ENCODE peak calls at places on chromosomes 6 and 20, in six cellular contexts. One of them, this sample, is unnamed.

GRCh38 chr6:119119989-119120388 is 41.5 kb upstream of the FAM184A start:
- DNase-seq in mammary epithelial cell: peak; percentile 45
- DNase-seq in adrenal gland: no peak
- DNase-seq in pancreas: no peak
- DNase-seq in upper lobe of right lung: no peak
- DNase-seq in left lung: no peak
- DNase-seq in this sample: peak; percentile 23

GRCh38 chr6:90722648-90723047 is 135.8 kb upstream of the MAP3K7 start:
- DNase-seq in mammary epithelial cell: no peak
- DNase-seq in adrenal gland: no peak
- DNase-seq in pancreas: no peak
- DNase-seq in upper lobe of right lung: no peak
- DNase-seq in left lung: no peak
- DNase-seq in this sample: no peak

GRCh38 chr6:138405816-138406403 is 1.9 kb downstream of the HEBP2 start:
- DNase-seq in mammary epithelial cell: no peak
- DNase-seq in adrenal gland: no peak
- DNase-seq in pancreas: no peak
- DNase-seq in upper lobe of right lung: no peak
- DNase-seq in left lung: no peak
- DNase-seq in this sample: no peak

GRCh38 chr6:44268095-44268628 is 2.1 kb upstream of the TMEM151B start:
- DNase-seq in mammary epithelial cell: peak; percentile 35
- DNase-seq in adrenal gland: no peak
- DNase-seq in pancreas: no peak
- DNase-seq in upper lobe of right lung: no peak
- DNase-seq in left lung: no peak
- DNase-seq in this sample: no peak

GRCh38 chr6:16624631-16625299 is 136.5 kb downstream of the ATXN1 start:
- DNase-seq in mammary epithelial cell: no peak
- DNase-seq in adrenal gland: no peak
- DNase-seq in pancreas: no peak
- DNase-seq in upper lobe of right lung: no peak
- DNase-seq in left lung: no peak
- DNase-seq in this sample: no peak

GRCh38 chr6:150766201-150766997 is 99.1 kb upstream of the MTHFD1L start:
- DNase-seq in mammary epithelial cell: no peak
- DNase-seq in adrenal gland: no peak
- DNase-seq in pancreas: no peak
- DNase-seq in upper lobe of right lung: no peak
- DNase-seq in left lung: no peak
- DNase-seq in this sample: no peak

GRCh38 chr6:118712955-118713354 is 61.6 kb upstream of the CEP85L start:
- DNase-seq in mammary epithelial cell: peak; percentile 79
- DNase-seq in adrenal gland: no peak
- DNase-seq in pancreas: no peak
- DNase-seq in upper lobe of right lung: no peak
- DNase-seq in left lung: no peak
- DNase-seq in this sample: no peak

GRCh38 chr6:100998111-100998510 is 117.0 kb upstream of the ASCC3 start:
- DNase-seq in mammary epithelial cell: peak; percentile 71
- DNase-seq in adrenal gland: no peak
- DNase-seq in pancreas: no peak
- DNase-seq in upper lobe of right lung: no peak
- DNase-seq in left lung: no peak
- DNase-seq in this sample: no peak

GRCh38 chr6:36443951-36444428 is 1.2 kb downstream of the KCTD20 start:
- DNase-seq in mammary epithelial cell: peak; percentile 44
- DNase-seq in adrenal gland: no peak
- DNase-seq in pancreas: no peak
- DNase-seq in upper lobe of right lung: no peak
- DNase-seq in left lung: no peak
- DNase-seq in this sample: no peak

GRCh38 chr20:62885808-62886708 is 24.4 kb upstream of the TCFL5 start:
- DNase-seq in mammary epithelial cell: no peak
- DNase-seq in adrenal gland: no peak
- DNase-seq in pancreas: no peak
- DNase-seq in upper lobe of right lung: no peak
- DNase-seq in left lung: peak; percentile 62
- DNase-seq in this sample: no peak

GRCh38 chr6:159778131-159778530 is 11.3 kb downstream of the TCP1 start:
- DNase-seq in mammary epithelial cell: no peak
- DNase-seq in adrenal gland: no peak
- DNase-seq in pancreas: no peak
- DNase-seq in upper lobe of right lung: no peak
- DNase-seq in left lung: no peak
- DNase-seq in this sample: no peak

GRCh38 chr6:36340671-36341454 is 4.2 kb upstream of the BNIP5 start:
- DNase-seq in mammary epithelial cell: peak; percentile 24
- DNase-seq in adrenal gland: peak; percentile 71
- DNase-seq in pancreas: peak; percentile 78
- DNase-seq in upper lobe of right lung: peak; percentile 90
- DNase-seq in left lung: peak; percentile 95
- DNase-seq in this sample: no peak

GRCh38 chr6:89610149-89610642 is 28.4 kb downstream of the LYRM2 start:
- DNase-seq in mammary epithelial cell: peak; percentile 21
- DNase-seq in adrenal gland: peak; percentile 76
- DNase-seq in pancreas: peak; percentile 66
- DNase-seq in upper lobe of right lung: peak; percentile 86
- DNase-seq in left lung: peak; percentile 91
- DNase-seq in this sample: no peak

GRCh38 chr6:160519603-160520042 is 144.5 kb downstream of the LPA start:
- DNase-seq in mammary epithelial cell: peak; percentile 51
- DNase-seq in adrenal gland: no peak
- DNase-seq in pancreas: no peak
- DNase-seq in upper lobe of right lung: no peak
- DNase-seq in left lung: no peak
- DNase-seq in this sample: no peak

GRCh38 chr6:31351734-31352496 is 5.1 kb downstream of the HLA-B start:
- DNase-seq in mammary epithelial cell: no peak
- DNase-seq in adrenal gland: no peak
- DNase-seq in pancreas: no peak
- DNase-seq in upper lobe of right lung: no peak
- DNase-seq in left lung: no peak
- DNase-seq in this sample: no peak

GRCh38 chr6:47631248-47632196 is 66.9 kb upstream of the ADGRF4 start:
- DNase-seq in mammary epithelial cell: peak; percentile 60
- DNase-seq in adrenal gland: no peak
- DNase-seq in pancreas: no peak
- DNase-seq in upper lobe of right lung: no peak
- DNase-seq in left lung: no peak
- DNase-seq in this sample: no peak

GRCh38 chr20:63543733-63544132 is 3.8 kb downstream of the SRMS start:
- DNase-seq in mammary epithelial cell: no peak
- DNase-seq in adrenal gland: no peak
- DNase-seq in pancreas: no peak
- DNase-seq in upper lobe of right lung: no peak
- DNase-seq in left lung: no peak
- DNase-seq in this sample: no peak

GRCh38 chr6:94584211-94584610 is 993.1 kb upstream of the MANEA start:
- DNase-seq in mammary epithelial cell: no peak
- DNase-seq in adrenal gland: no peak
- DNase-seq in pancreas: no peak
- DNase-seq in upper lobe of right lung: no peak
- DNase-seq in left lung: no peak
- DNase-seq in this sample: no peak

GRCh38 chr6:121971886-121972285 is 427.6 kb upstream of the HSF2 start:
- DNase-seq in mammary epithelial cell: peak; percentile 44
- DNase-seq in adrenal gland: no peak
- DNase-seq in pancreas: no peak
- DNase-seq in upper lobe of right lung: no peak
- DNase-seq in left lung: no peak
- DNase-seq in this sample: peak; percentile 2

GRCh38 chr20:49132995-49133451 is 55.1 kb downstream of the STAU1 start:
- DNase-seq in mammary epithelial cell: peak; percentile 45
- DNase-seq in adrenal gland: peak; percentile 12
- DNase-seq in pancreas: peak; percentile 41
- DNase-seq in upper lobe of right lung: no peak
- DNase-seq in left lung: no peak
- DNase-seq in this sample: peak; percentile 50

GRCh38 chr6:31453259-31453658 is 44.7 kb upstream of the MICB start:
- DNase-seq in mammary epithelial cell: peak; percentile 31
- DNase-seq in adrenal gland: no peak
- DNase-seq in pancreas: no peak
- DNase-seq in upper lobe of right lung: no peak
- DNase-seq in left lung: no peak
- DNase-seq in this sample: no peak

GRCh38 chr6:158131926-158132325 is 36.1 kb downstream of the SERAC1 start:
- DNase-seq in mammary epithelial cell: peak; percentile 21
- DNase-seq in adrenal gland: no peak
- DNase-seq in pancreas: no peak
- DNase-seq in upper lobe of right lung: no peak
- DNase-seq in left lung: no peak
- DNase-seq in this sample: no peak
- TF ChIP-seq CTCF in mammary epithelial cell: peak; percentile 55
- TF ChIP-seq CTCF in adrenal gland: no peak
- TF ChIP-seq CTCF in pancreas: no peak
- TF ChIP-seq CTCF in upper lobe of right lung: peak; percentile 21
- TF ChIP-seq CTCF in left lung: no peak
- TF ChIP-seq CTCF in this sample: peak; percentile 54

DNA sequence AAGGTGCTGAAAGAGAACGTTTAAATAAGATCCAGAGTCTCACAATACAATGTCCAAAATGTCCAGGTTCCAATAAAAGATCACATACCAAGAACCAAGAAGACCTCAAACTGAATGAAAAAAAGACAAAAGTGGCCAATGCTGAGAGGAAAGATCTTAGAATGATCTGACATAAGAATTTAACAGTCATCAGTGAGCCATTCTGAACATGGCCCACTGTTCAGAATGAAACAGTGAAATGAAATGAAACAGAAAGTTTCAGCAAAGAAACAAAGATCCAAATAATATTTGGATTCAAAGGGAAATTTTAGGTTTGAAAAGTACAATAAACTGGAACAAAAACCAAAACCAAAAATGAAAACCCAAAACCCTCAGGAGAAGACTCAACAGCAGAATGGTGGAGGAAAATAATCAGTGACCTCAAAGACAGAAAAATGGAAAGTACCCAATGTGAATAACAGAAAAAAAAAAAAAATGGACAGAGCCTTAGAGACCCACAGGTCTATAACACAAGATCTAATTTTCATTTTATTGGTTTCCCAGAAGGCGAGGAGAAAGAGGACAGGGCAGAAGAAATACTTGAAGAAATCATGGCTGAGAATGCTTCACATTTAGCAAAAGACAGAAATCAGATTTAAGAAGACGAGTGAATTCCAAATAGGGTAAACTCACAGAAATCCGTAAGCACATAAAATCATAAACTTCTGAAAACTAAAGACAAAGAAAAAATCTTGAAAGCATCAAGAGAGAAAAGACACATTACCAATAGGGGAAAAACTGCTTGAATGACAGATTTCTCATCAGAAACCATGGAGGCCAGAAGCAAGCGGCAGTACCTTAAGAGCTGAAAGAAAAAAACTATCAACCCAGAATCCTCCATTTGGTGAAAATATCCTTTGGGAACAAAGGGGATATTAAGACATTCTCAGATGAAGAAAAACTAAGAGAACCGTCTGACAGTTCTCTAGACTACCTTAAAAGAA is 66.3 kb upstream of the EMILIN3 start:
- DNase-seq in mammary epithelial cell: no peak
- DNase-seq in adrenal gland: no peak
- DNase-seq in pancreas: no peak
- DNase-seq in upper lobe of right lung: no peak
- DNase-seq in left lung: no peak
- DNase-seq in this sample: no peak
- H3K27ac ChIP-seq in mammary epithelial cell: no peak overlapping the region
- H3K27ac ChIP-seq in adrenal gland: no peak overlapping the region
- H3K27ac ChIP-seq in pancreas: no peak overlapping the region
- H3K27ac ChIP-seq in upper lobe of right lung: no peak overlapping the region
- H3K27ac ChIP-seq in left lung: no peak overlapping the region
- H3K27ac ChIP-seq in this sample: no peak overlapping the region

GRCh38 chr20:16747291-16747811 is 807 bp upstream of the OTOR start:
- DNase-seq in mammary epithelial cell: no peak
- DNase-seq in adrenal gland: no peak
- DNase-seq in pancreas: no peak
- DNase-seq in upper lobe of right lung: no peak
- DNase-seq in left lung: no peak
- DNase-seq in this sample: no peak
- TF ChIP-seq CTCF in mammary epithelial cell: no peak
- TF ChIP-seq CTCF in adrenal gland: no peak
- TF ChIP-seq CTCF in pancreas: no peak
- TF ChIP-seq CTCF in upper lobe of right lung: peak; percentile 10
- TF ChIP-seq CTCF in left lung: no peak
- TF ChIP-seq CTCF in this sample: no peak

DNA sequence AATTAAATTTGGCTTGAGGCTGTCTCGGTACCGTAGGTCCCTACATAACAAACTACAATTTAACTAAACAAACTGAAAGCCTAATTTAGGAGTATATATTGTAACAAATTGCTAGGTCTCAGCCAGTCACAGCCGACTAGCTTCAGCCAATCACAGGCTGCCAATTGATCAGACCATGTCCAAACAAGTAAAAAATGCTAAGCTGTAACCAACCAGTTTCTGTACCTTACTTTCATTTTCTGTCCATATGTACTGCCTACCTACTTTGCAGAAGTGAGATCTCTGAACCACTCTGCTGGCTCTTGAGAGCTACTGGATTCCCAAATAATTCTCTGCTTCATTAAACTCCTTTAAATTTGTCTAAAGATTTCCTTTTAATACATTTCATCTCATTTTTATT is 648.0 kb upstream of the GJE1 start:
- DNase-seq in mammary epithelial cell: peak; percentile 40
- DNase-seq in adrenal gland: no peak
- DNase-seq in pancreas: no peak
- DNase-seq in upper lobe of right lung: no peak
- DNase-seq in left lung: no peak
- DNase-seq in this sample: no peak
- H3K27ac ChIP-seq in mammary epithelial cell: no peak overlapping the region
- H3K27ac ChIP-seq in adrenal gland: no peak overlapping the region
- H3K27ac ChIP-seq in pancreas: no peak overlapping the region
- H3K27ac ChIP-seq in upper lobe of right lung: peak overlapping the region; percentile 8
- H3K27ac ChIP-seq in left lung: no peak overlapping the region
- H3K27ac ChIP-seq in this sample: no peak overlapping the region